ENCODE peak calls at places on chromosomes 2 and 18, in seven cellular contexts. O is HCT116, Y is PC-3, C is GM23338, S is mammary epithelial cell, D is hepatocyte, L is K562. M is an unnamed sample. For H4K20me1, the result is how much of the 10 kb centered on the place peaks cover.

GRCh38 chr18:23986610-23987359 is 27.8 kb upstream of the TTC39C start:
- DNase-seq in C (no peak), O (no peak), Y (peak), D (no peak), L (no peak), S (no peak), M (no peak)

GRCh38 chr2:236562434-236562833 is 7.2 kb upstream of the ACKR3 start:
- DNase-seq in C (peak), O (peak), L (peak), Y (peak), D (no peak), S (no peak), M (no peak)

GRCh38 chr2:235183789-235184188 is 232.0 kb downstream of the SH3BP4 start:
- DNase-seq in Y (no peak), S (no peak), D (no peak), O (no peak), C (no peak), L (no peak), M (no peak)

GRCh38 chr2:102975996-102976636 is 214.3 kb downstream of the TMEM182 start:
- DNase-seq in C (peak), S (peak), O (peak), Y (peak), L (peak), D (peak), M (peak)

GRCh38 chr2:119678021-119678656 is 862 bp upstream of the TMEM177 start:
- DNase-seq in D (no peak), O (no peak), Y (peak), S (no peak), C (no peak), L (no peak), M (no peak)

GRCh38 chr2:182020319-182021055 is 34.8 kb downstream of the PPP1R1C start:
- DNase-seq in S (peak), Y (peak), C (no peak), L (no peak), D (no peak), O (no peak), M (peak)

GRCh38 chr2:194545978-194546377 is 1111.0 kb upstream of the SLC39A10 start:
- DNase-seq in L (no peak), S (no peak), O (peak), C (peak), D (no peak), Y (peak), M (peak)

GRCh38 chr2:56185101-56185581 is 1.4 kb downstream of the CCDC85A start:
- DNase-seq in Y (peak), L (no peak), C (peak), O (no peak), S (peak), D (peak), M (no peak)

GRCh38 chr2:109242654-109243331 is 113.8 kb downstream of the SH3RF3 start:
- DNase-seq in S (peak), C (no peak), O (no peak), L (no peak), D (no peak), Y (peak), M (peak)

GRCh38 chr18:24095976-24096375 is 42.9 kb upstream of the CABYR start:
- DNase-seq in S (no peak), L (no peak), C (no peak), O (no peak), D (no peak), Y (no peak), M (peak)

GRCh38 chr2:209648714-209649113 is 122.9 kb upstream of the UNC80 start:
- DNase-seq in O (no peak), S (no peak), Y (peak), L (no peak), D (no peak), C (peak), M (peak)

GRCh38 chr2:84885111-84885510 is 4.2 kb upstream of the TRABD2A start:
- DNase-seq in D (no peak), O (no peak), C (no peak), L (no peak), Y (no peak), S (no peak), M (no peak)

GRCh38 chr2:17353268-17353667 is 165.0 kb downstream of the RAD51AP2 start:
- DNase-seq in C (no peak), L (no peak), S (no peak), O (no peak), D (no peak), Y (no peak), M (no peak)

GRCh38 chr2:119371111-119371510 is 4.3 kb downstream of the DBI start:
- DNase-seq in O (no peak), S (no peak), L (no peak), D (no peak), C (no peak), Y (no peak), M (no peak)

GRCh38 chr18:44792456-44793080 is 111.9 kb downstream of the SETBP1 start:
- DNase-seq in D (no peak), L (no peak), C (no peak), Y (no peak), S (no peak), O (no peak), M (peak)

GRCh38 chr18:34219651-34220050 is 5.1 kb downstream of the NOL4 start:
- DNase-seq in L (no peak), D (no peak), O (no peak), C (no peak), S (no peak), Y (no peak), M (no peak)

GRCh38 chr2:152093464-152093863 is 5.4 kb downstream of the CACNB4 start:
- DNase-seq in Y (no peak), S (no peak), L (no peak), C (no peak), O (no peak), D (peak), M (no peak)

GRCh38 chr2:17542471-17542870 is 2.0 kb downstream of the VSNL1 start:
- DNase-seq in O (no peak), C (no peak), Y (no peak), S (peak), L (no peak), D (no peak), M (no peak)

GRCh38 chr2:154439156-154439555 is 259.3 kb upstream of the KCNJ3 start:
- DNase-seq in L (no peak), O (no peak), C (no peak), D (peak), Y (peak), S (no peak), M (no peak)

GRCh38 chr2:168348076-168348475 is 100.7 kb upstream of the STK39 start:
- DNase-seq in D (peak), O (peak), S (no peak), Y (peak), C (peak), L (peak), M (peak)

GRCh38 chr2:194750926-194751325 is 906.1 kb upstream of the SLC39A10 start:
- DNase-seq in O (no peak), L (no peak), S (no peak), C (no peak), Y (no peak), D (no peak), M (no peak)

GRCh38 chr2:221444106-221444505 is 128.0 kb downstream of the EPHA4 start:
- DNase-seq in L (no peak), O (peak), C (no peak), D (no peak), S (peak), Y (peak), M (peak)

GRCh38 chr2:115165529-115166109 is 723.2 kb downstream of the DPP10 start:
- DNase-seq in O (no peak), Y (peak), C (peak), L (no peak), D (peak), S (peak), M (peak)

GRCh38 chr2:85334933-85335332 is 7.1 kb upstream of the TGOLN2 start:
- DNase-seq in S (no peak), O (no peak), L (no peak), Y (no peak), D (no peak), C (no peak), M (no peak)

GRCh38 chr2:26922638-26923466 is 47.6 kb upstream of the MAPRE3 start:
- DNase-seq in C (peak), L (peak), O (peak), S (peak), Y (peak), D (peak), M (peak)

GRCh38 chr2:33022989-33023731 is 76.4 kb downstream of the LTBP1 start:
- DNase-seq in L (peak), D (peak), O (peak), Y (peak), C (no peak), S (peak), M (peak)

GRCh38 chr2:20771296-20771695 is 51.6 kb downstream of the LDAH start:
- DNase-seq in O (no peak), C (no peak), L (no peak), S (no peak), Y (no peak), D (no peak), M (no peak)

GRCh38 chr18:48932462-48932818 is 18.3 kb downstream of the SMAD7 start:
- DNase-seq in D (no peak), O (no peak), Y (no peak), C (no peak), L (no peak), S (no peak), M (no peak)

GRCh38 chr18:72375628-72376027 is 168.5 kb downstream of the CBLN2 start:
- DNase-seq in O (no peak), S (no peak), D (no peak), C (no peak), L (no peak), Y (peak), M (peak)

GRCh38 chr18:55819448-55819847 is 231.5 kb upstream of the TCF4 start:
- DNase-seq in S (no peak), D (no peak), L (no peak), O (no peak), C (no peak), Y (no peak), M (no peak)
- TF ChIP-seq EZH2 in S (no peak), D (no peak), L (no peak), O (no peak), C (no peak), Y (no peak), M (no peak)

GRCh38 chr2:157168501-157168900 is 89.0 kb upstream of the GALNT5 start:
- DNase-seq in C (no peak), S (no peak), L (peak), D (no peak), O (no peak), Y (no peak), M (peak)
- H2AFZ ChIP-seq in C (no peak), S (no peak), L (peak), D (no peak), O (no peak), Y (no peak), M (no peak)

DNA sequence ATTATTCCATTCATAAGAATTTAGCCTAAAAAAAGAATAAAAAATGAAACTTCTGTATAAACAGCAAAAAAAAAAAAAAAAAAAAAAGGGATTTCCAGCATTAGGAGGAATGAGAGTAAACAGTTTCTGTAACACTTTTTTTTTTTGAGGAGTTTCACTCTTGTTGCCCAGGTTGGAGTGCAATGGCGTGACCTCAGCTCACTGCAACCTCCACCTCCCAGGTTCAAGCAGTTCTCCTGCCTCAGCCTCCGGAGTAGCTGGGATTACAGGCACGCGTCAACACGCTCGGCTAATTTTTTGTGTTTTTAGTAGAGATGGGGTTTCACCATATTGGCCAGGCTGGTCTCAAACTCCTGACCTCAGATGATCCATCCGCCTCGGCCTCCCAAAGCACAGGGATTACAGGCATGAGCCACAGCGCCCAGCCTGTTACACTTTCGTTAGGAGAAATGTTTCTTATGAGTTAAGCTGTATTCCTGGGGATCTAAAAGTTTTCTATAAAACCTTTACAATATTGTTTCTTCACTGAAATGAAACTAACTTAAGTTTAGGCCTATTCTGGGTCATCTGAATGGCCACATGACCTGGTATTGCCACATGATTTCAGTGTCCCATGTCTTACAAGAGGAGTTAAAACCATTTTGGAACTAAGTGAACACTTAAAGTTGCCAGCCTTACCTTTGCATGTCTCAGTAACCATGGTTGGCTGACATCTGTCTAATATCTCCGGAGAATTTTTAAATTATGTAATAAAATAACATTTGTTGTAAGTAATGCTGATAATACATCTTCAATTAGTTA is 17.5 kb downstream of the SMAD2 start:
- DNase-seq in S (no peak), C (no peak), O (no peak), Y (no peak), L (no peak), D (no peak), M (peak)
- H4K20me1 ChIP-seq in S (under half), C (under half), O (under half), Y (under half), L (under half), D (half or more), M (under half)

GRCh38 chr18:59264651-59265245 is 8.5 kb downstream of the RAX start:
- DNase-seq in D (no peak), C (peak), Y (no peak), L (no peak), O (no peak), S (no peak), M (no peak)

GRCh38 chr18:59263566-59264135 is 9.6 kb downstream of the RAX start:
- DNase-seq in C (no peak), L (no peak), O (no peak), D (no peak), S (peak), Y (peak), M (no peak)

GRCh38 chr18:59266019-59266369 is 7.3 kb downstream of the RAX start:
- DNase-seq in O (no peak), L (no peak), Y (no peak), C (peak), D (no peak), S (no peak), M (no peak)

GRCh38 chr18:59265246-59266018 is 7.8 kb downstream of the RAX start:
- DNase-seq in Y (no peak), S (no peak), C (peak), L (peak), O (no peak), D (no peak), M (no peak)

DNA sequence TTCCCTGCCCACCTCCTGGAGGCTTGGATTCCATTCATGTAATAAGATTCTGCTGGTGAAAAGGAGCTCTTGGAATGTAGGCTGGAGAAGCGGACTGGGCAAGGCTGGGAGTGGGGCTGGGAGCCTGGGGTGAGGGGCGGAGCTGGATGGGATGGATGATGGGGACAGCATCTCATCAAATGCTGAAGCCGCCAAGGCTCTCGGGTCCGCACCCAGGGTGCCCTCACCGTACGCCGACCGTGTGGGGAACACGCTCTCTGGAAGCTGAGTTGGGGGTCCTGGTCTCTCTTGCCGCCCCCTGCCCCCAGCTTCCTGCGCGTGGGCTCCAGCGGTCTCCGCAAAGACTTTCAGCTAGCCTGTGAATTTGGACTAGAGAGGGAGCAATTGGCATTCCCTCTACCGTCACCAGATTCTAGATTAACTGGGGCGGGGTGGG is 9.1 kb downstream of the RAX start:
- DNase-seq in S (no peak), L (no peak), O (no peak), Y (no peak), C (peak), D (no peak), M (no peak)
- TF ChIP-seq EZH2 in S (peak), L (no peak), O (no peak), Y (no peak), C (peak), D (peak), M (peak)